ENCODE peak calls at places on chromosomes 3 and 15, in nine cellular contexts. A is DND-41; O is globus pallidus; L is iPS DF 19.7; B is stimulated activated CD8-positive, alpha-beta memory T cell treated with anti-CD3 and anti-CD28 coated beads, Interleukin-2, amount 100 ng/mL, for 48 hours; C is endothelial cell; M is stimulated activated naive B cell treated with anti-CD40 and anti-IgM and Interleukin-4, amounts not matched to agents 10 μg/mL and 1 μg/mL and 100 μg/mL, for 72 hours; T is kidney epithelial cell; Q is GOT3. H is an unnamed sample.

GRCh38 chr3:175212896-175213295 is 353.8 kb downstream of the NAALADL2 start:
- DNase-seq in A (no peak), O (no peak), M (no peak), L (no peak), B (no peak), Q (no peak), C (no peak), T (no peak), H (no peak)

GRCh38 chr3:148981236-148981635 is 10.1 kb upstream of the GYG1 start:
- DNase-seq in Q (no peak), B (no peak), C (no peak), T (no peak), M (no peak), L (no peak), O (no peak), A (no peak), H (no peak)

GRCh38 chr3:184479426-184480126 is 82.0 kb upstream of the EPHB3 start:
- DNase-seq in Q (no peak), T (no peak), C (no peak), A (no peak), M (no peak), O (no peak), L (no peak), B (no peak), H (no peak)

GRCh38 chr15:34889486-34889885 is 80.1 kb downstream of the AQR start:
- DNase-seq in B (no peak), M (no peak), C (no peak), A (no peak), L (no peak), O (no peak), T (no peak), Q (no peak), H (no peak)

GRCh38 chr3:195095035-195095703 is 175.8 kb downstream of the XXYLT1 start:
- DNase-seq in Q (no peak), B (no peak), C (no peak), L (no peak), O (no peak), T (no peak), A (no peak), M (peak; percentile 32), H (no peak)

GRCh38 chr3:30620402-30621360 is 14.3 kb downstream of the TGFBR2 start:
- DNase-seq in B (no peak), Q (no peak), T (no peak), M (peak; percentile 59), L (no peak), A (no peak), C (no peak), O (no peak), H (no peak)

GRCh38 chr3:172520332-172520831 is 2.8 kb downstream of the TNFSF10 start:
- DNase-seq in M (no peak), O (no peak), B (no peak), A (peak; percentile 55), Q (no peak), L (no peak), T (peak; percentile 89), C (no peak), H (no peak)

GRCh38 chr15:73683624-73684536 is at the start of gene CD276:
- DNase-seq in A (no peak), M (no peak), O (peak; percentile 51), C (peak; percentile 77), B (no peak), L (no peak), Q (peak; percentile 43), T (peak; percentile 21), H (no peak)

GRCh38 chr3:22981861-22982260 is 221.3 kb upstream of the UBE2E2 start:
- DNase-seq in Q (no peak), A (no peak), M (no peak), C (no peak), O (no peak), T (no peak), B (no peak), L (no peak), H (no peak)

GRCh38 chr15:101608182-101608581 is 44.0 kb downstream of the TM2D3 start:
- DNase-seq in O (no peak), C (no peak), M (no peak), L (no peak), B (no peak), Q (no peak), T (no peak), A (no peak), H (no peak)

GRCh38 chr15:47571241-47571640 is 146.1 kb upstream of the SEMA6D start:
- DNase-seq in L (no peak), T (no peak), M (no peak), Q (no peak), B (no peak), C (no peak), A (no peak), O (no peak), H (no peak)

GRCh38 chr3:52245322-52246263 is at the start of gene PPM1M:
- DNase-seq in A (peak; percentile 65), L (no peak), O (no peak), B (no peak), Q (no peak), M (peak; percentile 34), T (no peak), C (peak; percentile 65), H (peak; percentile 51)

GRCh38 chr3:148102156-148102555 is 595.5 kb upstream of the AGTR1 start:
- DNase-seq in C (no peak), L (no peak), M (no peak), O (no peak), T (no peak), Q (no peak), A (no peak), B (no peak), H (no peak)

GRCh38 chr3:142106536-142106935 is 42.8 kb downstream of the TFDP2 start:
- DNase-seq in L (no peak), Q (no peak), B (no peak), C (no peak), A (no peak), M (no peak), T (no peak), O (no peak), H (no peak)

GRCh38 chr15:93270937-93271472 is 182.0 kb upstream of the RGMA start:
- DNase-seq in C (no peak), T (no peak), Q (no peak), L (no peak), B (no peak), A (no peak), M (no peak), O (no peak), H (no peak)

GRCh38 chr15:101179341-101180153 is 72.3 kb downstream of the CHSY1 start:
- DNase-seq in T (no peak), L (no peak), A (no peak), M (no peak), O (no peak), C (no peak), Q (no peak), B (no peak), H (no peak)

GRCh38 chr15:70343961-70344360 is 246.2 kb upstream of the TLE3 start:
- DNase-seq in T (no peak), L (no peak), C (no peak), O (no peak), B (no peak), Q (no peak), M (no peak), A (no peak), H (no peak)

GRCh38 chr3:41690766-41691563 is 270.9 kb downstream of the ULK4 start:
- DNase-seq in M (no peak), B (no peak), T (no peak), O (no peak), L (no peak), A (peak; percentile 46), C (no peak), Q (no peak), H (no peak)

GRCh38 chr3:142724682-142725351 is 983 bp downstream of the TRPC1 start:
- DNase-seq in M (no peak), C (peak; percentile 63), Q (no peak), T (no peak), A (no peak), B (peak; percentile 3), L (peak; percentile 50), O (peak; percentile 44), H (peak; percentile 49)

GRCh38 chr15:56732135-56732880 is 1.0 kb downstream of the ZNF280D start:
- DNase-seq in Q (no peak), T (no peak), M (no peak), C (peak; percentile 2), B (no peak), L (no peak), O (no peak), A (peak; percentile 53), H (no peak)

GRCh38 chr3:150078983-150079739 is 108.5 kb upstream of the PFN2 start:
- DNase-seq in M (no peak), L (no peak), C (no peak), A (no peak), O (no peak), T (peak; percentile 88), Q (no peak), B (no peak), H (no peak)